ENCODE peak calls at places on chromosomes 12 and 14, in eight cellular contexts. One of them, this sample, is unnamed. For H3K4me1, the result is how much of the 10 kb centered on the place peaks cover.

GRCh38 chr12:28582687-28583376 is 392.6 kb downstream of the CCDC91 start:
- DNase-seq in tibial nerve: no peak
- DNase-seq in pancreas: no peak
- DNase-seq in A549: no peak
- DNase-seq in neural progenitor cell: no peak
- DNase-seq in lower lobe of right lung: no peak
- DNase-seq in H9: no peak
- DNase-seq in heart left ventricle: no peak
- DNase-seq in this sample: no peak

GRCh38 chr12:11749943-11750690 is 100.6 kb downstream of the ETV6 start:
- DNase-seq in pancreas: no peak
- DNase-seq in A549: no peak
- DNase-seq in H9: no peak
- DNase-seq in heart left ventricle: no peak
- DNase-seq in tibial nerve: no peak
- DNase-seq in neural progenitor cell: no peak
- DNase-seq in lower lobe of right lung: peak
- DNase-seq in this sample: peak

GRCh38 chr12:112515868-112516267 is 97.1 kb downstream of the PTPN11 start:
- DNase-seq in H9: no peak
- DNase-seq in A549: no peak
- DNase-seq in pancreas: no peak
- DNase-seq in tibial nerve: no peak
- DNase-seq in lower lobe of right lung: no peak
- DNase-seq in neural progenitor cell: no peak
- DNase-seq in heart left ventricle: no peak
- DNase-seq in this sample: no peak

GRCh38 chr12:88993655-88994054 is 358.6 kb downstream of the DUSP6 start:
- DNase-seq in neural progenitor cell: peak
- DNase-seq in H9: no peak
- DNase-seq in A549: peak
- DNase-seq in tibial nerve: no peak
- DNase-seq in pancreas: no peak
- DNase-seq in lower lobe of right lung: no peak
- DNase-seq in heart left ventricle: no peak
- DNase-seq in this sample: no peak

GRCh38 chr12:227286-227915 is 13.4 kb upstream of the SLC6A12 start:
- DNase-seq in neural progenitor cell: no peak
- DNase-seq in lower lobe of right lung: no peak
- DNase-seq in A549: no peak
- DNase-seq in H9: peak
- DNase-seq in heart left ventricle: no peak
- DNase-seq in pancreas: no peak
- DNase-seq in tibial nerve: no peak
- DNase-seq in this sample: no peak

GRCh38 chr14:65258391-65258790 is 154.1 kb upstream of the FUT8 start:
- DNase-seq in tibial nerve: no peak
- DNase-seq in H9: no peak
- DNase-seq in heart left ventricle: no peak
- DNase-seq in neural progenitor cell: no peak
- DNase-seq in A549: peak
- DNase-seq in lower lobe of right lung: no peak
- DNase-seq in pancreas: no peak
- DNase-seq in this sample: no peak

GRCh38 chr12:32921397-32921796 is 24.8 kb upstream of the PKP2 start:
- DNase-seq in heart left ventricle: no peak
- DNase-seq in pancreas: no peak
- DNase-seq in tibial nerve: no peak
- DNase-seq in neural progenitor cell: no peak
- DNase-seq in H9: no peak
- DNase-seq in A549: peak
- DNase-seq in lower lobe of right lung: no peak
- DNase-seq in this sample: no peak

GRCh38 chr12:120466560-120467315 is 2.8 kb downstream of the SRSF9 start:
- DNase-seq in tibial nerve: peak
- DNase-seq in pancreas: peak
- DNase-seq in heart left ventricle: no peak
- DNase-seq in A549: peak
- DNase-seq in H9: peak
- DNase-seq in neural progenitor cell: peak
- DNase-seq in lower lobe of right lung: no peak
- DNase-seq in this sample: no peak

GRCh38 chr12:44875954-44876553 is at the start of gene NELL2:
- DNase-seq in lower lobe of right lung: peak
- DNase-seq in neural progenitor cell: peak
- DNase-seq in pancreas: peak
- DNase-seq in A549: peak
- DNase-seq in heart left ventricle: no peak
- DNase-seq in H9: peak
- DNase-seq in tibial nerve: no peak
- DNase-seq in this sample: peak

GRCh38 chr12:62919827-62920226 is 15.1 kb downstream of the PPM1H start:
- DNase-seq in neural progenitor cell: no peak
- DNase-seq in heart left ventricle: no peak
- DNase-seq in A549: no peak
- DNase-seq in H9: no peak
- DNase-seq in pancreas: peak
- DNase-seq in lower lobe of right lung: no peak
- DNase-seq in tibial nerve: no peak
- DNase-seq in this sample: no peak

GRCh38 chr12:51888316-51889215 is 663 bp downstream of the ANKRD33 start:
- DNase-seq in neural progenitor cell: no peak
- DNase-seq in A549: no peak
- DNase-seq in tibial nerve: no peak
- DNase-seq in pancreas: no peak
- DNase-seq in H9: no peak
- DNase-seq in lower lobe of right lung: no peak
- DNase-seq in heart left ventricle: peak
- DNase-seq in this sample: peak

GRCh38 chr12:92022093-92022492 is 123.6 kb downstream of the BTG1 start:
- DNase-seq in pancreas: no peak
- DNase-seq in A549: no peak
- DNase-seq in lower lobe of right lung: no peak
- DNase-seq in heart left ventricle: no peak
- DNase-seq in neural progenitor cell: no peak
- DNase-seq in H9: no peak
- DNase-seq in tibial nerve: no peak
- DNase-seq in this sample: no peak

GRCh38 chr12:68245071-68246021 is 8.1 kb downstream of the IL22 start:
- DNase-seq in tibial nerve: no peak
- DNase-seq in H9: no peak
- DNase-seq in lower lobe of right lung: no peak
- DNase-seq in heart left ventricle: no peak
- DNase-seq in neural progenitor cell: peak
- DNase-seq in A549: no peak
- DNase-seq in pancreas: no peak
- DNase-seq in this sample: no peak

GRCh38 chr12:29893002-29893401 is 109.3 kb upstream of the TMTC1 start:
- DNase-seq in A549: no peak
- DNase-seq in H9: no peak
- DNase-seq in pancreas: no peak
- DNase-seq in heart left ventricle: no peak
- DNase-seq in lower lobe of right lung: no peak
- DNase-seq in tibial nerve: no peak
- DNase-seq in neural progenitor cell: no peak
- DNase-seq in this sample: no peak

GRCh38 chr12:3964404-3964803 is 91.2 kb upstream of the PARP11 start:
- DNase-seq in lower lobe of right lung: no peak
- DNase-seq in H9: peak
- DNase-seq in pancreas: no peak
- DNase-seq in neural progenitor cell: peak
- DNase-seq in heart left ventricle: no peak
- DNase-seq in A549: peak
- DNase-seq in tibial nerve: no peak
- DNase-seq in this sample: no peak

GRCh38 chr12:114240288-114240687 is 165.7 kb downstream of the TBX5 start:
- DNase-seq in pancreas: no peak
- DNase-seq in H9: no peak
- DNase-seq in tibial nerve: no peak
- DNase-seq in lower lobe of right lung: no peak
- DNase-seq in heart left ventricle: no peak
- DNase-seq in A549: no peak
- DNase-seq in neural progenitor cell: no peak
- DNase-seq in this sample: no peak

GRCh38 chr12:73867147-73867546 is 670.5 kb upstream of the ATXN7L3B start:
- DNase-seq in A549: no peak
- DNase-seq in pancreas: no peak
- DNase-seq in lower lobe of right lung: no peak
- DNase-seq in heart left ventricle: no peak
- DNase-seq in neural progenitor cell: no peak
- DNase-seq in tibial nerve: no peak
- DNase-seq in H9: no peak
- DNase-seq in this sample: no peak
- H3K4me1 ChIP-seq in A549: under half
- H3K4me1 ChIP-seq in pancreas: under half
- H3K4me1 ChIP-seq in lower lobe of right lung: under half
- H3K4me1 ChIP-seq in heart left ventricle: under half
- H3K4me1 ChIP-seq in neural progenitor cell: under half
- H3K4me1 ChIP-seq in tibial nerve: under half
- H3K4me1 ChIP-seq in H9: under half
- H3K4me1 ChIP-seq in this sample: under half

DNA sequence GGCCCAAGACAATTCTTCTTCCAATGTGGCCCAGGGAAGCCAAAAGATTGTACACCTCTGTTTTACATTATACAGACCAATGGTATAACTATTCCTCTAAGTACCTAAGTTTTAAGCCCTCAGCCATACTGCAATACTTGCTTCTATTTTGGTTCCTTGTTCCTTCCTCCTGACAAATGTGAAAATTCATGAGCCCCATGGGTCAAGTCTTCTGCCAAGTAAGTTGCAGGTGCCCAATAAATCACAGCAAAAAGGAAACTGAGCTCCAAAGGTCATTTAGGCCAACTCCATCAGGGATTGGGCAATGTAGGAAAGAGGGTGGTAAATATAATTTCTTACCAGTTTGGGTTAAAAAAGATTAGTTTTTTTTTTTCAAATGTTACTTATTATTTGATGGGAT is 57.7 kb upstream of the NPFF start:
- DNase-seq in lower lobe of right lung: no peak
- DNase-seq in pancreas: no peak
- DNase-seq in neural progenitor cell: no peak
- DNase-seq in heart left ventricle: no peak
- DNase-seq in tibial nerve: peak
- DNase-seq in H9: no peak
- DNase-seq in A549: no peak
- DNase-seq in this sample: no peak
- H3K4me1 ChIP-seq in lower lobe of right lung: under half
- H3K4me1 ChIP-seq in pancreas: under half
- H3K4me1 ChIP-seq in neural progenitor cell: under half
- H3K4me1 ChIP-seq in heart left ventricle: half or more
- H3K4me1 ChIP-seq in tibial nerve: half or more
- H3K4me1 ChIP-seq in H9: under half
- H3K4me1 ChIP-seq in A549: half or more
- H3K4me1 ChIP-seq in this sample: under half

GRCh38 chr14:95432152-95433093 is 84.0 kb downstream of the SYNE3 start:
- DNase-seq in A549: peak
- DNase-seq in pancreas: peak
- DNase-seq in heart left ventricle: peak
- DNase-seq in tibial nerve: peak
- DNase-seq in neural progenitor cell: peak
- DNase-seq in lower lobe of right lung: no peak
- DNase-seq in H9: peak
- DNase-seq in this sample: peak

GRCh38 chr14:95431199-95432145 is 85.0 kb downstream of the SYNE3 start:
- DNase-seq in pancreas: peak
- DNase-seq in tibial nerve: no peak
- DNase-seq in heart left ventricle: no peak
- DNase-seq in neural progenitor cell: peak
- DNase-seq in lower lobe of right lung: no peak
- DNase-seq in H9: peak
- DNase-seq in A549: peak
- DNase-seq in this sample: peak

GRCh38 chr14:95425369-95426115 is 90.9 kb downstream of the SYNE3 start:
- DNase-seq in A549: no peak
- DNase-seq in H9: no peak
- DNase-seq in neural progenitor cell: no peak
- DNase-seq in lower lobe of right lung: no peak
- DNase-seq in tibial nerve: no peak
- DNase-seq in pancreas: no peak
- DNase-seq in heart left ventricle: no peak
- DNase-seq in this sample: no peak

GRCh38 chr14:95426116-95426475 is 90.4 kb downstream of the SYNE3 start:
- DNase-seq in H9: no peak
- DNase-seq in A549: no peak
- DNase-seq in heart left ventricle: no peak
- DNase-seq in tibial nerve: no peak
- DNase-seq in pancreas: no peak
- DNase-seq in neural progenitor cell: no peak
- DNase-seq in lower lobe of right lung: no peak
- DNase-seq in this sample: no peak

DNA sequence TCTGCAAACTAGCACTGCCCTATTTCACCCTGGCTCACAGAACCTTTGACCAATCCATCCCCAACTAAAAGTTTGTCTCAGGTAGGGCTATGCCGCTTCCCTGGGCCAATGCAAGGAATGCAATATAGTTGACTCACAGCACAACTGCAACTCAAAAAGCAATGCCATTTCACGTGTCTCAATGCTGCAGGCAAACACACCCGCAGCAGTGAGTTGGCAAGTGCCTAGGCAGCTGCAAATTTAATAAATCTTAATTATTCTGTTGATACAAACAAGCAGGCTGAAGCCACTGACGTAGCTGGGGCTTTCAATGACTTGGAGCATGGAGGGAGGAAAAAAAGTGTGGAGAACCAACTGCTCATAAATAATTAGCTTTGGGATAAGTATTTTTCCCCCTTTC is 87.9 kb downstream of the SYNE3 start:
- DNase-seq in neural progenitor cell: no peak
- DNase-seq in heart left ventricle: no peak
- DNase-seq in lower lobe of right lung: no peak
- DNase-seq in H9: no peak
- DNase-seq in A549: no peak
- DNase-seq in pancreas: no peak
- DNase-seq in tibial nerve: no peak
- DNase-seq in this sample: no peak
- H3K4me1 ChIP-seq in neural progenitor cell: under half
- H3K4me1 ChIP-seq in heart left ventricle: under half
- H3K4me1 ChIP-seq in lower lobe of right lung: under half
- H3K4me1 ChIP-seq in H9: under half
- H3K4me1 ChIP-seq in A549: under half
- H3K4me1 ChIP-seq in pancreas: under half
- H3K4me1 ChIP-seq in tibial nerve: under half
- H3K4me1 ChIP-seq in this sample: under half

DNA sequence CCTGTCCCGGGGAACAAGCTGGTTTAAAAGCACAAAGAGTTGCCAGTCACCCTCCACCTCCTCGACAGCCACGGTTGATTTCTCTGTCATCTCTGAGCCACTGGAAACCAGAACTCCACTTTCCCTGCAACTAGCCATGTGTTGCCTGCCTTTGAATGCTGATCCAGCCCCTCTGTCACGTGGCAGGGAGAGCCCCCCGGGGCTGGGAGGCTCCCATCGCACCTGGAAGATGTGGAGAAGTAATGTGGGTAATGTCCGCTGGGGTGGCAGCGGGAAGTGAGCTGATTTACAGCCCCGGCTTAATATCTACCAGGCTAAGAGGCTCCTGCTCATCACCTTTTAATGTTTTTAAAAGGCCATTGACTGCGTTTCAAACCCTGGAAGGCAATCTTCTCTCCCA is 7.5 kb downstream of the PRIMA1 start:
- DNase-seq in A549: no peak
- DNase-seq in tibial nerve: no peak
- DNase-seq in lower lobe of right lung: no peak
- DNase-seq in heart left ventricle: no peak
- DNase-seq in pancreas: no peak
- DNase-seq in neural progenitor cell: no peak
- DNase-seq in H9: no peak
- DNase-seq in this sample: no peak
- H3K4me1 ChIP-seq in A549: under half
- H3K4me1 ChIP-seq in tibial nerve: half or more
- H3K4me1 ChIP-seq in lower lobe of right lung: under half
- H3K4me1 ChIP-seq in heart left ventricle: under half
- H3K4me1 ChIP-seq in pancreas: under half
- H3K4me1 ChIP-seq in neural progenitor cell: under half
- H3K4me1 ChIP-seq in H9: under half
- H3K4me1 ChIP-seq in this sample: under half